ENCODE peak calls at places on chromosomes 7 and 10, in four cellular contexts. Y is NT2/D1, F is MM.1S, M is ascending aorta. R is an unnamed sample.

GRCh38 chr7:116628971-116629586 is 42.9 kb upstream of the MET start:
- DNase-seq in Y (no peak), F (no peak), M (peak; percentile 65), R (no peak)

GRCh38 chr7:64509583-64509982 is 53.3 kb downstream of the ZNF680 start:
- DNase-seq in Y (no peak), F (no peak), M (no peak), R (no peak)

GRCh38 chr10:115772606-115773005 is 500.4 kb downstream of the GFRA1 start:
- DNase-seq in Y (no peak), F (no peak), M (no peak), R (no peak)

GRCh38 chr10:1185911-1186692 is 129.9 kb downstream of the WDR37 start:
- DNase-seq in Y (no peak), F (no peak), M (no peak), R (no peak)

GRCh38 chr10:124870854-124871425 is 69.3 kb downstream of the ABRAXAS2 start:
- DNase-seq in Y (no peak), F (no peak), M (no peak), R (no peak)

GRCh38 chr7:12594122-12594897 is 23.8 kb downstream of the SCIN start:
- DNase-seq in Y (no peak), F (no peak), M (no peak), R (peak; percentile 54)

GRCh38 chr10:121276046-121276445 is 322.2 kb downstream of the FGFR2 start:
- DNase-seq in Y (no peak), F (no peak), M (no peak), R (no peak)

GRCh38 chr7:43535031-43535451 is 47.9 kb upstream of the STK17A start:
- DNase-seq in Y (no peak), F (no peak), M (no peak), R (no peak)

GRCh38 chr7:159092701-159093121 is 52.0 kb downstream of the VIPR2 start:
- DNase-seq in Y (no peak), F (no peak), M (peak; percentile 87), R (no peak)

GRCh38 chr7:18320971-18321567 is 174.5 kb upstream of the HDAC9 start:
- DNase-seq in Y (peak; percentile 50), F (peak; percentile 65), M (no peak), R (no peak)

DNA sequence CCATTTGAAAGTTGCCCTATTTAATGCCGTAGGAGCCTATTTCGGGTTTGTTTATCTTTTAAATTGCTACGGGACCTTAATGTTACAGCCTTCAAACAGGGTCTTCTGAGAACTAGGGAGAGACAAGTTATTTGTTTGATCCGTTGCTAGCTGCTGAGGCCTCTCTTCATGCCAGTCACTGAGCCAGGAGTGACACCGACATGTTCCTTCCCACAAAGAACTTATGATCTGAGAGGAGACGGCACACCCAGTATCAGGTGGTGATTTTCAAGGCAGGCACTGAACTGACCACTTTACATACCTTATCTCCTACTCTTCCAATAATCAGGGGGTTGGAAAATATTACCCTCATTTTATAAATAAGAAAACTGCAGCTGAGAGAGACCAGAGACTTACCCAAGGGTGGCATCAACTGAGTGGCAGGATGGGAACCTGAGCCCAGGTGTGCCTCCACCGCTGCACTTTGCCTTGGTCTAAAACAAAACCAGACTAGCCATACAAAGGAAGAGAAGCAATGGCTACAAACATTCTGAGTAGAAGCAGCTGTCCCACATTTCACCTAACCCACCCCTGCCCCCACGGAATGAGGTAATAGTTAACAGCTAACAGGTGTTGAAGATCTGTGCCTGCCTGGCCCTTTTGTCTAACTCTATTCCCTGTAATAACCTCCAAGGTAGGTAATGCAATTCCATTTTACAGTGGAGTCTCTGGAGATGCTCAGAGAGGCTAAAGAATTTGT is 40.4 kb downstream of the PPP1R3C start:
- DNase-seq in Y (no peak), F (no peak), M (no peak), R (no peak)
- H3K4me1 ChIP-seq in Y (no peaks in the 10 kb centered on the region), F (no peaks in the 10 kb centered on the region), M (peaks cover 42% of the 10 kb centered on the region), R (peaks cover 57% of the 10 kb centered on the region)

GRCh38 chr10:92052088-92052487 is 128.5 kb downstream of the BTAF1 start:
- DNase-seq in Y (no peak), F (no peak), M (no peak), R (no peak)
- H3K4me1 ChIP-seq in Y (no peaks in the 10 kb centered on the region), F (no peaks in the 10 kb centered on the region), M (no peaks in the 10 kb centered on the region), R (no peaks in the 10 kb centered on the region)

DNA sequence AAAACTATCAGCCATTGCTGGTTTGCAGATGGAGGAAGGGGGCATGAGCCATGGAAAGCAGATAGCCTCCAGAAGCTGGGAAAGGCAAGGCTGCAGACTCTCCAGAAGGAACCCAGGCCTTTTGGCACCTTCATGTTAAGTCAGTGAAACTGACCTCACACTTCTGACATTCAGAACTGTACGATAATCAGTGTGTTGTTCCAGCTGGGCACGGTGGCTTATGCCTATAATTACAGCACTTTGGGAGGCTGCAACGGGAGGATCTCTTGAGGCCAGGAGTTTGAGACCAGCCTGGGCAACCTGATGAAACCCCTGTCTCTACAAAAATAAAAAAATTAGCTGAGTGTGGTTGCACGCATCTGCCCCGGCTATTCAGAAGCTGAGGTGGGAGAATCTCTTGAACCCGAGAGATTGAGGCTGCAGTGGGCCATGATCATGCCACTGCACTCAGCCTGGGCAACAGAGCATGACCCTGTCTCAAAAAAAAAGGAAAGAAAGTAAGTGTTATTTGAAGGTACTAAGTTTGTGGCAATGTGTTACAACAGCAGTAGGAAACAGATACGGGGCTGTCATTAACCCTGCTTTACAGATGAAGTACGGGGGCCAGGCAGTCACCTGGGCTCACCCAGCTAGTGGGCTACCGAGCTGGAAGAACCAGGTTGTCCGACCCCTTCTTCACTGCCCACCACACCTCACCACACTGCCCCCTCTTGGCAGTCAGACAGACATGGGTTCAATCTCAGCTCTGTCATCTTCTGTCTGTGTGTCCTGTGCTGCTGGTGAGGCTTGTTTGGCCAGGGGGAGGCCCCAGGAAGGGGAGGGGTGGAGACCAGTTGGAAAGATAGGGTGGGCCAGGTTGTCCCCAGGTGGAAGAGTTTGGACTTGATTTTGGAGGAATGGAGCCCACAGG is 18.3 kb downstream of the CHST3 start:
- DNase-seq in Y (no peak), F (no peak), M (no peak), R (no peak)
- H3K4me1 ChIP-seq in Y (peaks cover 4% of the 10 kb centered on the region), F (no peaks in the 10 kb centered on the region), M (peaks cover 36% of the 10 kb centered on the region), R (peaks cover 35% of the 10 kb centered on the region)

GRCh38 chr10:8403711-8404371 is 349.4 kb downstream of the GATA3 start:
- DNase-seq in Y (peak; percentile 27), F (peak; percentile 31), M (no peak), R (no peak)
- H3K4me1 ChIP-seq in Y (no peaks in the 10 kb centered on the region), F (peaks cover 17% of the 10 kb centered on the region), M (no peaks in the 10 kb centered on the region), R (no peaks in the 10 kb centered on the region)

R was measured in kidney.